ENCODE peak calls at places on chromosomes 4 and X, in six cellular contexts. Y is coronary artery, J is fibroblast of mammary gland, H is NB4, U is GM12878, C is A549. R is an unnamed sample.

GRCh38 chrX:42519666-42520231 is 258.2 kb downstream of the PPP1R2C start:
- DNase-seq in Y (no peak), J (peak), H (no peak), U (no peak), C (no peak), R (no peak)

GRCh38 chr4:102430511-102430910 is 70.6 kb upstream of the NFKB1 start:
- DNase-seq in Y (no peak), J (peak), H (no peak), U (no peak), C (no peak), R (no peak)

GRCh38 chr4:2338754-2339457 is 77.0 kb upstream of the MXD4 start:
- DNase-seq in Y (no peak), J (no peak), H (no peak), U (no peak), C (no peak), R (no peak)

GRCh38 chr4:15906024-15906443 is 32.5 kb downstream of the FGFBP1 start:
- DNase-seq in Y (no peak), J (no peak), H (peak), U (no peak), C (peak), R (peak)

GRCh38 chrX:15721911-15722310 is 16.2 kb upstream of the CA5B start:
- DNase-seq in Y (no peak), J (peak), H (no peak), U (no peak), C (no peak), R (no peak)

GRCh38 chrX:119647552-119648420 is 41.6 kb upstream of the NKRF start:
- DNase-seq in Y (no peak), J (no peak), H (no peak), U (peak), C (no peak), R (no peak)

GRCh38 chr4:55312491-55313101 is 33.4 kb upstream of the SRD5A3 start:
- DNase-seq in Y (no peak), J (peak), H (peak), U (no peak), C (no peak), R (peak)

GRCh38 chr4:119105605-119106004 is 30.0 kb upstream of the MYOZ2 start:
- DNase-seq in Y (no peak), J (peak), H (peak), U (no peak), C (no peak), R (no peak)

GRCh38 chrX:119477812-119478232 is 9.6 kb downstream of the SLC25A5 start:
- DNase-seq in Y (no peak), J (peak), H (peak), U (no peak), C (peak), R (peak)

GRCh38 chr4:18689308-18689915 is 667.9 kb upstream of the LCORL start:
- DNase-seq in Y (no peak), J (peak), H (peak), U (no peak), C (peak), R (peak)

GRCh38 chr4:150140774-150141400 is 62.6 kb downstream of the DCLK2 start:
- DNase-seq in Y (no peak), J (peak), H (no peak), U (no peak), C (no peak), R (no peak)

DNA sequence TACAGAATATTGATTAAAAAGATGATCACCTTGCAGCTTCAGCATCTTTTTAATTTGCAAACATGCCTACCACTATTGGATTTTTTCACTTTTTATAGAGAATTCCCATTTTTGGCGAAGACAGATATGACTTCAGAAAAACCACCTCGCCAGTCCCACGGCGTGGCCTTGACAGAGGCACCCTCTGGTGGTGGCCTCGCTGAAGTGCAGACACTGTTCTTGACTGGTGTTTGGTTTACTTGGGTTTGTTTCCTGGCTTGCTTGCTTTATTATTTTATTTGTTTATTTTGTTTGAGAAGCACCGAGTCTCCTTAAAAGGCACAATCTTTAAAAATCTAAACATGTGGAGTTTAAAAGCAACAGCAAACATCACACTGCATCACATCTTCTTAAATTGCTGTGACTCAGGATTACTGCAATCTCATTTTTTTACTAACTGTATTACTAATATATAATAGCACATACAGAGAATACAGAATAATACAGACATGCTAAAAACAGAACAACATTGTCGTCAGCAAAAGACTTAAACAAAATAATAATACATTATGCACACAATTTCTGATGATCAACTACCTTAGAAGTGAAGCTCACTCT is 13.1 kb upstream of the AMTN start:
- DNase-seq in Y (no peak), J (peak), H (peak), U (no peak), C (peak), R (peak)
- TF ChIP-seq CTCF in Y (peak), J (peak), H (peak), U (peak), C (peak), R (peak)

DNA sequence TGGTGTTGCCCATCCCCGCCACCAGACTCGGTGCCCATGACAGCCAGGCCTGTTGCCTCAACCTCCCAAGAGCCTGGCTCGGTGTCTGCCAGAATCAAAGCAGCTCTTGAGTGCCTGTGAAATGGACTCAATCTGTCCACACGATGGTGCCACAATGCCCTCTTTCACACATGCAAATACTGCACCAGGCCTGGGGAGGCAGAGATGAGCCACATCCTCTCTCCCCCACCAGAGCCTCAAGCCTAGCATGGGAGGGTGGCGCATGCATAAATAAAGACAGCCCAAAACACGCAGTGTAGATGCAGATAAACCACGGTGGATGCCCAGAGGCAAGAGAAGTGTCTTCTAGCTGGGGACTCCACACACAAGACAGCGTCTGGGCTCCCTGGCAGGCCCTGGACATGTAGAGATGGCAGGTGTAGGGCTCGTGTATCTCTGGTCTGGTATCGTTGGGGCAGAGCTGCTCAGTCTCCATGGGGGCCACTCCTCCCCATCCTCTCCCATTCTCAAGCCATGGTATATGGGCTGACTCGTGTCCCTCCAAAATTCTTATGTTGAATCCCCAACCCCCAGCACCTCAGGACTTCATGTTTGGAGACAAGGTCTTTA is 65.6 kb downstream of the JAKMIP1 start:
- DNase-seq in Y (no peak), J (no peak), H (peak), U (peak), C (peak), R (no peak)
- TF ChIP-seq CTCF in Y (no peak), J (no peak), H (no peak), U (peak), C (peak), R (no peak)

GRCh38 chr4:53962516-53963225 is 101.7 kb downstream of the CHIC2 start:
- DNase-seq in Y (no peak), J (peak), H (no peak), U (no peak), C (no peak), R (no peak)
- TF ChIP-seq CTCF in Y (no peak), J (no peak), H (no peak), U (no peak), C (no peak), R (no peak)

GRCh38 chr4:4680243-4680642 is 138.4 kb upstream of the STX18 start:
- DNase-seq in Y (no peak), J (no peak), H (no peak), U (no peak), C (no peak), R (no peak)

GRCh38 chr4:4680758-4681157 is 138.9 kb upstream of the STX18 start:
- DNase-seq in Y (no peak), J (no peak), H (no peak), U (no peak), C (no peak), R (no peak)

GRCh38 chr4:4675051-4675581 is 133.3 kb upstream of the STX18 start:
- DNase-seq in Y (no peak), J (no peak), H (no peak), U (no peak), C (no peak), R (no peak)

GRCh38 chr4:4675636-4676035 is 133.8 kb upstream of the STX18 start:
- DNase-seq in Y (no peak), J (no peak), H (no peak), U (no peak), C (no peak), R (no peak)

GRCh38 chr4:4677825-4678522 is 136.1 kb upstream of the STX18 start:
- DNase-seq in Y (no peak), J (peak), H (peak), U (no peak), C (no peak), R (no peak)
- TF ChIP-seq CTCF in Y (no peak), J (peak), H (peak), U (peak), C (no peak), R (peak)

GRCh38 chrX:122203399-122203798 is 980.7 kb upstream of the GRIA3 start:
- DNase-seq in Y (no peak), J (no peak), H (no peak), U (no peak), C (no peak), R (no peak)
- TF ChIP-seq CTCF in Y (no peak), J (no peak), H (no peak), U (no peak), C (no peak), R (no peak)

R was measured in transverse colon.